ENCODE peak calls at places on chromosomes 11 and 22, in four cellular contexts. One of them, this sample, is unnamed.

GRCh38 chr11:82356316-82356715 is 377.3 kb downstream of the FAM181B start:
- DNase-seq in A549: no peak
- DNase-seq in HepG2: no peak
- DNase-seq in SK-N-SH: no peak
- DNase-seq in this sample: no peak

GRCh38 chr22:45603631-45604030 is 68.0 kb upstream of the ATXN10 start:
- DNase-seq in SK-N-SH: no peak
- DNase-seq in A549: no peak
- DNase-seq in HepG2: no peak
- DNase-seq in this sample: no peak

GRCh38 chr11:62359475-62359874 is 22.2 kb downstream of the ASRGL1 start:
- DNase-seq in HepG2: no peak
- DNase-seq in A549: no peak
- DNase-seq in SK-N-SH: no peak
- DNase-seq in this sample: no peak

GRCh38 chr22:37419916-37420655 is 7.2 kb downstream of the ELFN2 start:
- DNase-seq in HepG2: no peak
- DNase-seq in A549: no peak
- DNase-seq in SK-N-SH: peak; percentile 84
- DNase-seq in this sample: no peak

GRCh38 chr11:118536726-118537125 is 5.7 kb downstream of the TMEM25 start:
- DNase-seq in HepG2: peak; percentile 32
- DNase-seq in A549: no peak
- DNase-seq in SK-N-SH: no peak
- DNase-seq in this sample: no peak

GRCh38 chr11:75450826-75451783 is 18.1 kb upstream of the KLHL35 start:
- DNase-seq in A549: peak; percentile 28
- DNase-seq in SK-N-SH: peak; percentile 68
- DNase-seq in HepG2: no peak
- DNase-seq in this sample: no peak

GRCh38 chr22:27745154-27745553 is 56.4 kb downstream of the MN1 start:
- DNase-seq in HepG2: no peak
- DNase-seq in A549: no peak
- DNase-seq in SK-N-SH: no peak
- DNase-seq in this sample: no peak

GRCh38 chr11:109972181-109972715 is 120.9 kb upstream of the ZC3H12C start:
- DNase-seq in A549: no peak
- DNase-seq in HepG2: no peak
- DNase-seq in SK-N-SH: no peak
- DNase-seq in this sample: peak; percentile 70

GRCh38 chr11:23976776-23977380 is 520.0 kb upstream of the LUZP2 start:
- DNase-seq in HepG2: no peak
- DNase-seq in A549: no peak
- DNase-seq in SK-N-SH: no peak
- DNase-seq in this sample: no peak

GRCh38 chr11:98234698-98235097 is 786.1 kb upstream of the CNTN5 start:
- DNase-seq in SK-N-SH: no peak
- DNase-seq in HepG2: no peak
- DNase-seq in A549: no peak
- DNase-seq in this sample: no peak

GRCh38 chr11:116539211-116539610 is 233.6 kb downstream of the BUD13 start:
- DNase-seq in SK-N-SH: no peak
- DNase-seq in A549: no peak
- DNase-seq in HepG2: no peak
- DNase-seq in this sample: no peak

GRCh38 chr22:23038902-23039301 is 31.4 kb upstream of the GNAZ start:
- DNase-seq in SK-N-SH: no peak
- DNase-seq in A549: no peak
- DNase-seq in HepG2: no peak
- DNase-seq in this sample: no peak

GRCh38 chr11:124745835-124746620 is 6.0 kb downstream of the VSIG2 start:
- DNase-seq in A549: peak; percentile 44
- DNase-seq in SK-N-SH: no peak
- DNase-seq in HepG2: no peak
- DNase-seq in this sample: no peak

GRCh38 chr22:19621372-19622060 is 92.8 kb upstream of the SEPTIN5 start:
- DNase-seq in A549: no peak
- DNase-seq in SK-N-SH: no peak
- DNase-seq in HepG2: no peak
- DNase-seq in this sample: no peak

GRCh38 chr11:105273660-105274280 is 134.2 kb upstream of the CARD18 start:
- DNase-seq in A549: no peak
- DNase-seq in SK-N-SH: no peak
- DNase-seq in HepG2: no peak
- DNase-seq in this sample: no peak

GRCh38 chr22:45336971-45337431 is 27.3 kb downstream of the FAM118A start:
- DNase-seq in A549: no peak
- DNase-seq in HepG2: no peak
- DNase-seq in SK-N-SH: no peak
- DNase-seq in this sample: no peak

GRCh38 chr11:10731064-10731680 is 19.9 kb upstream of the CTR9 start:
- DNase-seq in A549: no peak
- DNase-seq in SK-N-SH: no peak
- DNase-seq in HepG2: no peak
- DNase-seq in this sample: no peak

GRCh38 chr11:65445101-65445603 is 22.6 kb downstream of the NEAT1 start:
- DNase-seq in SK-N-SH: no peak
- DNase-seq in HepG2: no peak
- DNase-seq in A549: no peak
- DNase-seq in this sample: no peak

GRCh38 chr11:1228183-1228821 is 5.4 kb downstream of the MUC5B start:
- DNase-seq in SK-N-SH: peak; percentile 39
- DNase-seq in A549: no peak
- DNase-seq in HepG2: no peak
- DNase-seq in this sample: no peak

GRCh38 chr22:44758354-44758969 is 6.1 kb downstream of the ARHGAP8 start:
- DNase-seq in SK-N-SH: peak; percentile 82
- DNase-seq in A549: no peak
- DNase-seq in HepG2: no peak
- DNase-seq in this sample: no peak

GRCh38 chr22:41880653-41881052 is 34.2 kb downstream of the SHISA8 start:
- DNase-seq in HepG2: no peak
- DNase-seq in A549: no peak
- DNase-seq in SK-N-SH: no peak
- DNase-seq in this sample: no peak

GRCh38 chr11:124722176-124722575 is 17.6 kb upstream of the NRGN start:
- DNase-seq in SK-N-SH: no peak
- DNase-seq in A549: no peak
- DNase-seq in HepG2: no peak
- DNase-seq in this sample: no peak

GRCh38 chr11:39220069-39220468 is 2239.4 kb downstream of the LRRC4C start:
- DNase-seq in A549: no peak
- DNase-seq in SK-N-SH: no peak
- DNase-seq in HepG2: no peak
- DNase-seq in this sample: no peak

GRCh38 chr11:59918494-59918893 is 19.7 kb upstream of the OOSP1 start:
- DNase-seq in A549: no peak
- DNase-seq in SK-N-SH: no peak
- DNase-seq in HepG2: no peak
- DNase-seq in this sample: no peak

GRCh38 chr22:20867179-20868099 is 8.6 kb downstream of the SNAP29 start:
- DNase-seq in A549: no peak
- DNase-seq in HepG2: peak; percentile 80
- DNase-seq in SK-N-SH: peak; percentile 77
- DNase-seq in this sample: no peak

GRCh38 chr11:16945671-16946469 is 68.3 kb downstream of the PLEKHA7 start:
- DNase-seq in SK-N-SH: peak; percentile 77
- DNase-seq in A549: peak; percentile 74
- DNase-seq in HepG2: peak; percentile 68
- DNase-seq in this sample: peak; percentile 61

GRCh38 chr22:22714600-22715361 is 70.4 kb downstream of the GGTLC2 start:
- DNase-seq in A549: no peak
- DNase-seq in SK-N-SH: no peak
- DNase-seq in HepG2: no peak
- DNase-seq in this sample: peak; percentile 40

GRCh38 chr22:28103596-28103995 is 184.5 kb upstream of the PITPNB start:
- DNase-seq in HepG2: no peak
- DNase-seq in A549: no peak
- DNase-seq in SK-N-SH: no peak
- DNase-seq in this sample: no peak

GRCh38 chr11:23206736-23207336 is 346.6 kb upstream of the CCDC179 start:
- DNase-seq in SK-N-SH: no peak
- DNase-seq in HepG2: no peak
- DNase-seq in A549: no peak
- DNase-seq in this sample: no peak

GRCh38 chr22:25741692-25742626 is at the start of gene MYO18B:
- DNase-seq in A549: no peak
- DNase-seq in SK-N-SH: no peak
- DNase-seq in HepG2: no peak
- DNase-seq in this sample: no peak

GRCh38 chr11:122115520-122116343 is at the start of gene BLID:
- DNase-seq in A549: no peak
- DNase-seq in HepG2: peak; percentile 7
- DNase-seq in SK-N-SH: no peak
- DNase-seq in this sample: no peak

GRCh38 chr22:37068859-37069258 is 17.3 kb downstream of the KCTD17 start:
- DNase-seq in HepG2: no peak
- DNase-seq in A549: no peak
- DNase-seq in SK-N-SH: peak; percentile 64
- DNase-seq in this sample: no peak

GRCh38 chr11:1072116-1072820 is 2.4 kb upstream of the MUC2 start:
- DNase-seq in SK-N-SH: no peak
- DNase-seq in HepG2: no peak
- DNase-seq in A549: peak; percentile 54
- DNase-seq in this sample: no peak

DNA sequence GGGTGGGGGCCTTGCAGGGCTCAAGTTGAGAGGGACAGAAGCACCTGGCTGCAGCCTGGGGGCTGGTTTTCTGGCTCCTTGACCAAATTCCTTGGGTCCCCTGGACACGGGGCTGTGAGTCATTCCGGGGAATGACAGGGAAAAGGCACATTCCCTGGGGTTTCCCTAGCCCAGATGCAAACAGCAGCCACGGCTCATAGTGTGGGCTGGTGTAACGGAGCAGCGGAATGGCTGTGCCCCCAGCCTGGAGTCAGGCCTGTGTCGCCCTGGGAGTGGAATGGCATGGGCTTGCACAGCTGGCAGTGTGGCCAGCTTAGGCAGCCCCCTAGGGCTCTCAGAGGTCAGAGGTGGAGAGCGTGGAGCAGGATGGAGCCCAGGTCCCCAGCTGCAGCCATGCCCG is 77.6 kb upstream of the KCNQ1OT1 start:
- DNase-seq in A549: peak; percentile 65
- DNase-seq in SK-N-SH: no peak
- DNase-seq in HepG2: no peak
- DNase-seq in this sample: no peak
- TF ChIP-seq PBX3 in A549: no peak
- TF ChIP-seq PBX3 in SK-N-SH: no peak
- TF ChIP-seq PBX3 in HepG2: no peak
- TF ChIP-seq PBX3 in this sample: no peak

GRCh38 chr11:56988614-56989013 is at the start of gene OR5AK2:
- DNase-seq in SK-N-SH: no peak
- DNase-seq in HepG2: no peak
- DNase-seq in A549: no peak
- DNase-seq in this sample: no peak

GRCh38 chr11:56994532-56994931 is 5.8 kb downstream of the OR5AK2 start:
- DNase-seq in HepG2: no peak
- DNase-seq in A549: no peak
- DNase-seq in SK-N-SH: no peak
- DNase-seq in this sample: no peak

GRCh38 chr11:56990702-56991101 is 2.0 kb downstream of the OR5AK2 start:
- DNase-seq in A549: no peak
- DNase-seq in SK-N-SH: no peak
- DNase-seq in HepG2: no peak
- DNase-seq in this sample: no peak
- TF ChIP-seq PBX3 in A549: no peak
- TF ChIP-seq PBX3 in SK-N-SH: no peak
- TF ChIP-seq PBX3 in HepG2: no peak
- TF ChIP-seq PBX3 in this sample: no peak

DNA sequence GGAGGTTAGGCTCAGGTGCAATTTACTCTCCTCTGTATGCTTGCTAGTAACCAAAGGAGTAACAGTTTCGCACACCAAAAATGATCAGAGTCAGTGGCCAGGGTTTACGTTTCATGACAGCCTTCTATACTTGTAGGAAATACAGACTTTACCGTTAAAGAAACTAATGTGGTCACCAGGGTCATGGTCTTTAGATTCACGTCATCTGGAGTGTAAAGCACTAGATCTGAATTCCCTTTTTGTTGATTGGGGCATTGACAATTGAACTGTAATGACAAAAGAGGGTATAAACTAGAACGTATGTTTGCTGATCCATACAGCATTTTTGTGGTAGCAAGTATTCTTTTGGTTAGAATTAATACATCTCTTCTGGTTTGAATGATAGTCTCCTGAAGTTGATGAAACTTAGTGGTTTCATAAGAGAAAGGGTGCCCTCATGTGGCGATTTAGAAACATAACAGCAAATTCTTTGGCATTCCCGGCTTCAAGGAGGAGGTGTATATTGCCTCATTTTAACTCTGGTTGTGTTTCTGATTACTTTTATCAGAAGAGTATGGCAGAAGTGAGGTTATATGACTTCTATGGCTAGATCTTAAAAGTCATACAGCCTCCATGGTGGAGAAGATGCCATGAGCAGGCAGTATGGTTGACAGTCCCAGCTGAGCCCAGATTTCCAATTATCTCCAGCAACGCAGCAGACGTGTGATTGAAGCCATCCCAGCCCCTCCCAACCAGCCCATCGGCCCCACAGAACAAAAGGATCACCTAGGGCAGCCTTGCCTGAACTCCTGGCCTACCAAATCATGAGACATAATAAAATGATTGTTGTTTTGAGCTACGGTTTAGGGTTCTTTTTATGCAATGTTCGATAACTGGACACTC is 35.1 kb downstream of the MMP7 start:
- DNase-seq in SK-N-SH: peak; percentile 54
- DNase-seq in HepG2: peak; percentile 86
- DNase-seq in A549: peak; percentile 41
- DNase-seq in this sample: peak; percentile 79
- TF ChIP-seq PBX3 in SK-N-SH: no peak
- TF ChIP-seq PBX3 in HepG2: no peak
- TF ChIP-seq PBX3 in A549: no peak
- TF ChIP-seq PBX3 in this sample: no peak

GRCh38 chr11:29231991-29232390 is 784.8 kb downstream of the KCNA4 start:
- DNase-seq in A549: no peak
- DNase-seq in HepG2: no peak
- DNase-seq in SK-N-SH: no peak
- DNase-seq in this sample: no peak

GRCh38 chr11:29231586-29231985 is 785.2 kb downstream of the KCNA4 start:
- DNase-seq in HepG2: no peak
- DNase-seq in SK-N-SH: no peak
- DNase-seq in A549: no peak
- DNase-seq in this sample: no peak

GRCh38 chr11:29224739-29225384 is 792.0 kb downstream of the KCNA4 start:
- DNase-seq in HepG2: no peak
- DNase-seq in A549: no peak
- DNase-seq in SK-N-SH: no peak
- DNase-seq in this sample: no peak

DNA sequence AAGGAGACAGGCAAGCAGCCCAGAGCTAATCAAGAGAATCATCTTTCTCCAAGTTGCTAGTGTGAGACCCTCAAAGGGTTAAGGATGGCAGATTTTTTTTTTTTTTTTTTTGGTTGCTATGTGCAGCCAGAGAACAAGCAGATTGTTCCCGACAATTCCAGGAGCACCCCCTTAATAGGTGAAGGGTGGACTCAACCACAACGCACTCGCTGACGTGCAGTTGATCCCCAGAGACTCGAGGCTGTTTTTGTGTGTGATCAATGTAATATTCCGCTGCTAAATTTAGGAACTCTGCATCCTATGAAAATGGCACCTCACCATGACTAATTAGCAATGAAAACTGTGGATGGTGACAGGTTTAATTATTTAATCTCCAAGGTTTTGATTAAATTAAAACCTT is 789.0 kb downstream of the KCNA4 start:
- DNase-seq in A549: no peak
- DNase-seq in HepG2: no peak
- DNase-seq in SK-N-SH: no peak
- DNase-seq in this sample: no peak
- TF ChIP-seq PBX3 in A549: no peak
- TF ChIP-seq PBX3 in HepG2: no peak
- TF ChIP-seq PBX3 in SK-N-SH: no peak
- TF ChIP-seq PBX3 in this sample: no peak

This sample was measured in GM12878.